ENCODE peak calls at places on chromosomes 6 and 20, in nine cellular contexts. L, R, J, B, T, Q, P, K and Z are unnamed samples.

GRCh38 chr6:116115781-116116180 is 10.2 kb downstream of the COL10A1 start:
- DNase-seq in T (no peak), Q (no peak), R (no peak), P (no peak), L (no peak), B (no peak), J (no peak), K (no peak), Z (no peak)

GRCh38 chr6:64012351-64013060 is 376.9 kb downstream of the PHF3 start:
- DNase-seq in P (peak), Q (no peak), R (no peak), K (no peak), J (no peak), T (peak), B (no peak), L (no peak), Z (peak)

GRCh38 chr6:394641-395289 is 3.2 kb downstream of the IRF4 start:
- DNase-seq in T (no peak), R (peak), J (peak), L (no peak), K (no peak), Q (no peak), B (no peak), P (no peak), Z (no peak)

GRCh38 chr20:57610261-57610952 is 9.8 kb downstream of the ZBP1 start:
- DNase-seq in P (no peak), Q (no peak), R (no peak), K (no peak), T (no peak), L (no peak), J (peak), B (no peak), Z (peak)

GRCh38 chr6:169930799-169931198 is 179.4 kb downstream of the ERMARD start:
- DNase-seq in K (no peak), L (no peak), R (no peak), J (no peak), T (no peak), Q (peak), P (no peak), B (no peak), Z (no peak)

GRCh38 chr20:49372095-49372734 is 94.4 kb upstream of the ZNFX1 start:
- DNase-seq in B (no peak), K (no peak), P (no peak), T (no peak), J (no peak), R (no peak), Q (no peak), L (no peak), Z (no peak)

GRCh38 chr6:42616716-42617115 is 52.9 kb downstream of the UBR2 start:
- DNase-seq in T (no peak), B (no peak), R (no peak), K (no peak), Q (no peak), P (no peak), L (no peak), J (no peak), Z (no peak)

GRCh38 chr6:355809-356208 is 35.7 kb upstream of the IRF4 start:
- DNase-seq in K (no peak), Q (no peak), R (no peak), T (no peak), J (no peak), B (no peak), L (no peak), P (no peak), Z (no peak)

GRCh38 chr6:157547112-157547511 is 166.1 kb downstream of the ZDHHC14 start:
- DNase-seq in P (no peak), Q (no peak), T (no peak), B (no peak), J (no peak), K (no peak), R (no peak), L (no peak), Z (no peak)

GRCh38 chr6:163226836-163227485 is 187.6 kb upstream of the QKI start:
- DNase-seq in K (no peak), R (no peak), J (no peak), B (no peak), P (no peak), T (no peak), L (no peak), Q (no peak), Z (no peak)

GRCh38 chr6:36832313-36832712 is 6.9 kb downstream of the CPNE5 start:
- DNase-seq in R (no peak), Q (no peak), K (no peak), B (no peak), P (no peak), L (no peak), T (no peak), J (no peak), Z (no peak)

GRCh38 chr6:45746046-45746445 is 269.6 kb downstream of the CLIC5 start:
- DNase-seq in R (no peak), Q (no peak), B (no peak), T (no peak), J (no peak), L (no peak), K (no peak), P (no peak), Z (no peak)

GRCh38 chr6:80163754-80164187 is 57.3 kb downstream of the BCKDHB start:
- DNase-seq in T (peak), J (no peak), Q (no peak), L (no peak), K (peak), B (no peak), P (no peak), R (no peak), Z (no peak)

GRCh38 chr6:116060572-116061283 is at the start of gene FRK:
- DNase-seq in T (peak), L (peak), R (no peak), P (no peak), J (no peak), B (no peak), K (no peak), Q (no peak), Z (peak)

GRCh38 chr6:30006170-30007131 is 54.6 kb upstream of the POLR1H start:
- DNase-seq in K (no peak), P (peak), R (peak), B (peak), L (peak), Q (peak), J (no peak), T (no peak), Z (peak)

GRCh38 chr6:167161895-167162467 is 4.2 kb upstream of the GPR31 start:
- DNase-seq in J (no peak), B (no peak), P (no peak), R (no peak), Q (no peak), K (no peak), L (no peak), T (no peak), Z (no peak)

GRCh38 chr6:34128045-34128444 is 17.8 kb downstream of the GRM4 start:
- DNase-seq in J (no peak), L (no peak), R (no peak), Q (no peak), K (no peak), P (no peak), T (no peak), B (no peak), Z (no peak)

GRCh38 chr6:166757226-166758135 is 130.4 kb upstream of the RPS6KA2 start:
- DNase-seq in J (no peak), K (no peak), T (no peak), P (peak), L (no peak), B (no peak), R (peak), Q (no peak), Z (no peak)

GRCh38 chr20:39264506-39265172 is 302.5 kb downstream of the DHX35 start:
- DNase-seq in Q (peak), R (no peak), L (peak), T (peak), K (no peak), J (peak), P (peak), B (peak), Z (peak)

GRCh38 chr6:70763754-70764153 is 96.1 kb downstream of the SMAP1 start:
- DNase-seq in B (no peak), Q (no peak), J (no peak), P (no peak), T (no peak), R (no peak), L (no peak), K (no peak), Z (no peak)

GRCh38 chr6:123625697-123626096 is 11.1 kb downstream of the TRDN start:
- DNase-seq in Q (no peak), P (no peak), R (no peak), L (no peak), J (no peak), K (no peak), B (no peak), T (no peak), Z (no peak)

GRCh38 chr6:5302995-5303622 is 41.8 kb downstream of the FARS2 start:
- DNase-seq in J (no peak), R (no peak), B (no peak), Q (peak), K (peak), P (no peak), T (peak), L (peak), Z (peak)

GRCh38 chr6:55822815-55823214 is 52.6 kb downstream of the BMP5 start:
- DNase-seq in J (no peak), P (no peak), L (no peak), Q (no peak), K (no peak), B (no peak), R (no peak), T (no peak), Z (no peak)

GRCh38 chr6:30219244-30219643 is 6.0 kb upstream of the TRIM26 start:
- DNase-seq in J (no peak), R (no peak), B (no peak), T (peak), L (peak), P (peak), K (peak), Q (peak), Z (peak)

GRCh38 chr20:63846128-63846771 is 15.0 kb upstream of the ABHD16B start:
- DNase-seq in R (peak), B (no peak), K (no peak), Q (peak), L (no peak), J (peak), T (peak), P (peak), Z (no peak)
- H3K4me3 ChIP-seq in R (no peak), B (peak), K (no peak), Q (peak), L (no peak), J (peak), T (peak), P (peak), Z (no peak)

GRCh38 chr6:32840604-32841246 is 2.2 kb upstream of the TAP2 start:
- DNase-seq in P (no peak), L (no peak), R (no peak), J (no peak), T (no peak), B (peak), Q (no peak), K (no peak), Z (no peak)
- TF ChIP-seq EP300 in P (no peak), L (no peak), R (no peak), J (no peak), T (no peak), B (no peak), Q (no peak), K (no peak), Z (no peak)

DNA sequence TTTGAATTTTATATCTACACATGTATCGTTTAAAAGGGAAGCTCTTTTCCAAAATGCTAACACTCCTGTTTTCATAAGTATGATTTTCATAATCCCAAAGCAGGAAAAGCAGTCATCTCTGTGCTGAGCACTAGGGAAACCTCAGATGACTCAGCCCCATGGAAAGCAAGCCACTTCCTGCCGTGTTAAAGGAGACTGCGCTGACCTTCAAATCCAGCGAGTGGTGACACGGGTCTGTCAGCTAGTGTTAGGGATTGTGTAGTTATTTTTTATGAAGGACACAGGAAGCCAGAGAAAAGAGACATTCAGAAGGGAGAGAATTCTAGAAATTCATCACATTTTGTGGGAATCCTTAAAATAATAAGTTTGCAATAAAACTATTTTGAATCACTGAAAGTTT is 57.0 kb upstream of the CD93 start:
- DNase-seq in P (no peak), Q (no peak), B (peak), R (no peak), L (peak), K (no peak), J (peak), T (peak), Z (peak)
- TF ChIP-seq POLR2AphosphoS5 in P (no peak), Q (no peak), B (peak), R (peak), L (peak), K (no peak), J (no peak), T (no peak), Z (no peak)

DNA sequence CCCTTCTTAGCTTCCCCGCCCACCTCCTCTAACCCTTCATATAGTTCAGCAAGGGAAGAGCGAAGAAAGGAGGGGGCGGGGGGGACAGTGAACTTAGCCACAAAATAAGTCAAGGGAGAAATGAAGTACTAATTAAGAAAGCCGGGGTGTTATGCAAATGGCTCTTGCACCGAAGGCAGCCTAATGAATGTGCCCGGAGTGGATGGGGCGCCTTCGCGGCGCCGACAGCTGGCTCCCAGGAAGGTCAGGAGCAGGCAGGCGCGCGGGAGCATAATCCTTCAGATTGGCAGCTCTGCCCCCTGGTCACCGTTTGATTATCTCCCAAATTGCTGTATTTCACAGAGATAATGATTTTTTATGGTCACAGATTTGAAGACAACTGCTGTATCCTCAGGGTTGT is 395.1 kb downstream of the TFAP2B start:
- DNase-seq in R (peak), J (no peak), K (no peak), P (no peak), B (no peak), L (no peak), T (no peak), Q (peak), Z (no peak)
- H3K4me3 ChIP-seq in R (peak), J (peak), K (no peak), P (no peak), B (no peak), L (no peak), T (no peak), Q (peak), Z (no peak)